ENCODE peak calls at places on chromosomes 11 and 22, in seven cellular contexts. V is spleen; T is suprapubic skin; J is CD4-positive, alpha-beta T cell; P is prostate gland; H is substantia nigra; E is uterus. X is an unnamed sample.

GRCh38 chr22:24952837-24953293 is 349 bp downstream of the KIAA1671 start:
- DNase-seq in V (peak; percentile 78), T (peak; percentile 77), J (no peak), P (peak; percentile 41), H (no peak), E (peak; percentile 45), X (no peak)

GRCh38 chr22:25692392-25692791 is 49.6 kb upstream of the MYO18B start:
- DNase-seq in V (no peak), T (no peak), J (no peak), P (no peak), H (no peak), E (no peak), X (no peak)

GRCh38 chr22:44326549-44326881 is 13.8 kb upstream of the SHISAL1 start:
- DNase-seq in V (no peak), T (no peak), J (no peak), P (no peak), H (no peak), E (no peak), X (no peak)

GRCh38 chr22:35627267-35628041 is 10.3 kb upstream of the MB start:
- DNase-seq in V (no peak), T (peak; percentile 84), J (peak; percentile 26), P (peak; percentile 89), H (peak; percentile 52), E (peak; percentile 89), X (no peak)

GRCh38 chr11:134533511-134533910 is 121.5 kb upstream of the B3GAT1 start:
- DNase-seq in V (no peak), T (peak; percentile 25), J (no peak), P (no peak), H (no peak), E (peak; percentile 0), X (no peak)

GRCh38 chr11:57432017-57432590 is 5.2 kb upstream of the SLC43A3 start:
- DNase-seq in V (no peak), T (no peak), J (no peak), P (no peak), H (no peak), E (no peak), X (no peak)

GRCh38 chr11:33736148-33736809 is at the start of gene CD59:
- DNase-seq in V (peak; percentile 97), T (peak; percentile 98), J (peak; percentile 84), P (peak; percentile 96), H (peak; percentile 87), E (peak; percentile 96), X (peak; percentile 97)

GRCh38 chr11:116037851-116038250 is 533.6 kb upstream of the CADM1 start:
- DNase-seq in V (no peak), T (no peak), J (no peak), P (no peak), H (no peak), E (no peak), X (no peak)

GRCh38 chr22:39215430-39216142 is 29.2 kb downstream of the PDGFB start:
- DNase-seq in V (peak; percentile 61), T (peak; percentile 39), J (peak; percentile 38), P (no peak), H (no peak), E (peak; percentile 9), X (no peak)

GRCh38 chr22:49553518-49554295 is 274.0 kb downstream of the BRD1 start:
- DNase-seq in V (peak; percentile 59), T (peak; percentile 37), J (no peak), P (no peak), H (no peak), E (no peak), X (peak; percentile 6)

DNA sequence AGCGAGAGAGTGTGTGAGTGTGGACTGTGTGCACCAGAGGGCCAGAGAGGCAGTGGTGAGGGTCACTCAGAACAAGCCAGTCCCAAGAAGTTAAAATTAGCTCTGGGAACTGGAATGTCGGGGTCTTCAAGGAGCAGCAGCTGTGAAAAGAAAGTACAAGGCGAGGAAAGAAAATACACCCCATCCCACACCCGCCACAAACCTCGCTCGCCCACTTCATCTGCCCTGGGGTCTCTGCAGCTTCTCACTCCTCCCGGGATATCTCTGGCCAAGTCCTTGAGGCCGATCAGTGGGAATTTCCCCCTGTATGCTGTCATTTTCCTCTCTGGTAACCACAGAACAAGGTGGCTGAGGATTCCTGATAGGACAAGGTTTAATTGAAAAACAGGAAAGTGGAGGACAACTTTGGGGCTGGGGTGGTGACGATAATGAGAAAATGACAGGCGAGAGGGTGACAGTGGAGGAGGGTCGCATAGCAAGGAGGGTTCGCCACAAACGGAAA is 36.3 kb upstream of the TIMP3 start:
- DNase-seq in V (no peak), T (no peak), J (no peak), P (no peak), H (no peak), E (no peak), X (no peak)
- H3K27ac ChIP-seq in V (peak overlapping the region; percentile 39), T (peak overlapping the region; percentile 69), J (no peak overlapping the region), P (peak overlapping the region; percentile 24), H (no peak overlapping the region), E (peak overlapping the region; percentile 71), X (peak overlapping the region; percentile 77)

DNA sequence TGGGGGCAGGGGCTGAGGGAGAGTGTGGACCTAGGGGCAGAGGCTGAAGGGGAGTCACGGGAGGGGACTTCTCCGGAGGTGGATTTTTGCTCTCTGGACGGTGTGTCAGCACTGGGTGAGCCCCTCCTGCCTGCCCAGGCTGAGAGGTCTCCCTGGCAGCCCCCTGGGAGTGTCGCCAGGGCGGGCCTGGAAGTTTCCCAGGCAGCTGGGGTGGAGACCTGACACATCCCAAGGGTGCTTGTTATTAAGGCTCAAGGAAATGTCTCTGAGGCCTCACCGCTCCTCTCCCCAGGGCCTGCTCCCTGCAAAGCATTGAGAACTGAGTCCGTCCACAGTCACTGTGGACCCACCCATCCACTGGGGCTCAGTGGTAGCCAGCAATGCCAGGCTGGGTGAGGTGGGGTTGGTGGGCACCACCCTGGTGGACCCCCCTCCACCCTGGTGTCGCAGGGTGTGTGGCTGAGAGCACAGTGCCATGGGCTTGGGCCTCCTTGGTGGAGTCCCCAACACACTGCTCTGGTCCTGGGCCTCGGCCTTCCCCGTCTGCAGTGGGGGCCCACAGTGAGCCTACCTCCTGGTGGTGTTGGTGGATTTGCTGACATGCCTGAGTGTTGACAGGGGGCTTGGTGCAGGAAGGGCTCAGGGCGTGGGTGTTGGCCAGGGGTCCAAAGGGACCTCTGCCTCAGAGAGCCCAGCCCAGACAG is 2.5 kb downstream of the CD81 start:
- DNase-seq in V (peak; percentile 77), T (no peak), J (no peak), P (no peak), H (no peak), E (no peak), X (no peak)
- H3K27ac ChIP-seq in V (peak overlapping the region; percentile 81), T (peak overlapping the region; percentile 99), J (no peak overlapping the region), P (peak overlapping the region; percentile 97), H (peak overlapping the region; percentile 68), E (peak overlapping the region; percentile 99), X (peak overlapping the region; percentile 95)

DNA sequence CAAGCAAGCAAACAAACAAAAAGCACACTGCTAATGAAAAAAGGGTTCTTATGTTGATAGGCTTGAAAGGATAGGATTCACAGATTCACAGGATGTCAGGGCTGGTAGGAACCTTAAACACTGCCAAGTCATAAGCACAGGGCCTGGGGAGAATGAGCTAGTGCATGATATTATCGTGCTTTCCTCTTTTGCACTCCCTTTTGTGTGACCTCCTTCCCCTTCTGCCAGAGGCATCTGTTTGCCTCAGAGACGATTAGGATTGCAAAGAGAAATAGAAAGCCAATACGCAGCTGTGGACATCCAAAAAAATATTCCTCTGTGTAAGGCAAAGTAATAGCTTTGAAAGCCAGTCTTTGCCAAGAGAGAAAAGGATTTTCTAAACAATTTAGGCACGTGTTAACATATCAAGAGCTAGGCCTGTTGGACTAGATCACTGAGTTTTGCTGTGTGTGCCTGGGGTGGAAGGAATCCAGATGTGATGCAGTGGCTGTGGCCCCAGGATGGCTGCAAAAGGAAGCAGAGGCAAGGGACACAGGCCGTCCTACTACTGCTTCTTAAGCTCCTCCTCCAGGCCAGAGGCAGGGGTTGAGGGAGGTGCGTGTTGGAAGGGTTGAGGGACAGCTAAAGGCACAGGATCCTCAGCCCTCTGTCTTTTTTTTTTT is 30.6 kb downstream of the MCHR1 start:
- DNase-seq in V (no peak), T (no peak), J (no peak), P (no peak), H (no peak), E (peak; percentile 66), X (no peak)
- H3K27ac ChIP-seq in V (no peak overlapping the region), T (peak overlapping the region; percentile 61), J (no peak overlapping the region), P (peak overlapping the region; percentile 19), H (no peak overlapping the region), E (peak overlapping the region; percentile 86), X (no peak overlapping the region)

GRCh38 chr22:48516571-48516970 is 1311.1 kb downstream of the BRD1 start:
- DNase-seq in V (no peak), T (no peak), J (no peak), P (no peak), H (no peak), E (no peak), X (no peak)

GRCh38 chr22:48520207-48520606 is 1307.5 kb downstream of the BRD1 start:
- DNase-seq in V (no peak), T (no peak), J (no peak), P (no peak), H (no peak), E (no peak), X (no peak)

GRCh38 chr22:48513929-48514328 is 1313.7 kb downstream of the BRD1 start:
- DNase-seq in V (no peak), T (no peak), J (no peak), P (no peak), H (no peak), E (no peak), X (no peak)

GRCh38 chr22:48515571-48516200 is 1312.0 kb downstream of the BRD1 start:
- DNase-seq in V (no peak), T (no peak), J (no peak), P (no peak), H (no peak), E (no peak), X (no peak)

GRCh38 chr22:48517039-48518030 is 1310.3 kb downstream of the BRD1 start:
- DNase-seq in V (no peak), T (no peak), J (no peak), P (no peak), H (peak; percentile 30), E (no peak), X (no peak)
- H3K27ac ChIP-seq in V (no peak overlapping the region), T (no peak overlapping the region), J (no peak overlapping the region), P (no peak overlapping the region), H (peak overlapping the region; percentile 90), E (no peak overlapping the region), X (no peak overlapping the region)

GRCh38 chr11:73317373-73317772 is 9.3 kb downstream of the ARHGEF17 start:
- DNase-seq in V (no peak), T (no peak), J (no peak), P (peak; percentile 40), H (peak; percentile 33), E (peak; percentile 71), X (no peak)
- H3K27ac ChIP-seq in V (peak overlapping the region; percentile 51), T (peak overlapping the region; percentile 57), J (no peak overlapping the region), P (peak overlapping the region; percentile 68), H (peak overlapping the region; percentile 37), E (peak overlapping the region; percentile 93), X (peak overlapping the region; percentile 81)

DNA sequence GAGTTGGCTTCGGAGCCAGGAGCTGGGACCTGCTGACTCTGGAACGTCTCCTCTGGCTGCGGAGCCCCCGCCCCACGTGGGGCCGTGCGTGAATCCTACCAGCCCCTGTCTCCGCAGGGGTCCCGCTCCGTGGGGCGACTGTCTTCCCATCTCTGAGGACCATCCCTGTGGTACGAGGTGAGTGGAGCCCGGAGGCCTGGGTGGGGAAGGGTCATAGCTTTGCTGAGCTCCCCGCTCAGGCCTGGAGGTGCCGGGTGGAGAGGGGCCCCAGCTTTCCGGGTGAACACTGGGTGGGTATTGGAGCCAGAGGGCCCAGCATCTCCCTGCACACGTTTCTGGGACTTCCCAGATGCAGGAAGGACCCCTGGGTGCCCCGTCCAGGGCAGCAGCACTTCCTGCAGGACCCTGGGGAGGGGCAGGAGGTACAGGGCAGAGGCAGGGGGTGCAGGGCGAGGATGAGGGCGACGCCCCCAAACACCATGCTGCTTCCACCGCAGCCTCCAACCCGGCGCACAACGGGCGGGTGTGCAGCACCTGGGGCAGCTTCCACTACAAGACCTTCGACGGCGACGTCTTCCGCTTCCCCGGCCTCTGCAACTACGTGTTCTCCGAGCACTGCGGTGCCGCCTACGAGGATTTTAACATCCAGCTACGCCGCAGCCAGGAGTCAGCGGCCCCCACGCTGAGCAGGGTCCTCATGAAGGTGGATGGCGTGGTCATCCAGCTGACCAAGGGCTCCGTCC is 3.8 kb downstream of the MUC5AC start:
- DNase-seq in V (peak; percentile 65), T (peak; percentile 36), J (no peak), P (no peak), H (no peak), E (no peak), X (no peak)
- H3K27ac ChIP-seq in V (no peak overlapping the region), T (no peak overlapping the region), J (no peak overlapping the region), P (no peak overlapping the region), H (no peak overlapping the region), E (no peak overlapping the region), X (no peak overlapping the region)